ENCODE peak calls at places on chromosomes 16 and 17, in eight cellular contexts. One of them, this sample, is unnamed.

GRCh38 chr17:10295728-10296343 is 77.0 kb downstream of the MYH13 start:
- DNase-seq in spleen: no peak
- DNase-seq in glutamatergic neuron: peak
- DNase-seq in Peyer's patch: no peak
- DNase-seq in H7: peak
- DNase-seq in cardiac fibroblast: peak
- DNase-seq in COR-L47: no peak
- DNase-seq in astrocyte of the hippocampus: peak
- DNase-seq in this sample: no peak

GRCh38 chr16:89476379-89476778 is 14.0 kb downstream of the ANKRD11 start:
- DNase-seq in spleen: no peak
- DNase-seq in glutamatergic neuron: no peak
- DNase-seq in Peyer's patch: peak
- DNase-seq in H7: peak
- DNase-seq in cardiac fibroblast: no peak
- DNase-seq in COR-L47: no peak
- DNase-seq in astrocyte of the hippocampus: no peak
- DNase-seq in this sample: no peak

GRCh38 chr16:54921229-54921824 is 9.3 kb upstream of the IRX5 start:
- DNase-seq in spleen: no peak
- DNase-seq in glutamatergic neuron: no peak
- DNase-seq in Peyer's patch: no peak
- DNase-seq in H7: no peak
- DNase-seq in cardiac fibroblast: no peak
- DNase-seq in COR-L47: peak
- DNase-seq in astrocyte of the hippocampus: no peak
- DNase-seq in this sample: no peak

GRCh38 chr16:12749076-12749475 is 54.6 kb downstream of the CPPED1 start:
- DNase-seq in spleen: no peak
- DNase-seq in glutamatergic neuron: no peak
- DNase-seq in Peyer's patch: no peak
- DNase-seq in H7: no peak
- DNase-seq in cardiac fibroblast: no peak
- DNase-seq in COR-L47: no peak
- DNase-seq in astrocyte of the hippocampus: no peak
- DNase-seq in this sample: no peak

GRCh38 chr17:80999224-81000088 is 7.8 kb downstream of the CHMP6 start:
- DNase-seq in spleen: peak
- DNase-seq in glutamatergic neuron: no peak
- DNase-seq in Peyer's patch: no peak
- DNase-seq in H7: peak
- DNase-seq in cardiac fibroblast: no peak
- DNase-seq in COR-L47: no peak
- DNase-seq in astrocyte of the hippocampus: no peak
- DNase-seq in this sample: no peak

GRCh38 chr16:35746963-35747657 is 2287.7 kb downstream of the TP53TG3F start:
- DNase-seq in spleen: no peak
- DNase-seq in glutamatergic neuron: no peak
- DNase-seq in Peyer's patch: no peak
- DNase-seq in H7: peak
- DNase-seq in cardiac fibroblast: no peak
- DNase-seq in COR-L47: no peak
- DNase-seq in astrocyte of the hippocampus: no peak
- DNase-seq in this sample: no peak

GRCh38 chr16:55944377-55944802 is 69.2 kb upstream of the CES5A start:
- DNase-seq in spleen: no peak
- DNase-seq in glutamatergic neuron: peak
- DNase-seq in Peyer's patch: peak
- DNase-seq in H7: peak
- DNase-seq in cardiac fibroblast: peak
- DNase-seq in COR-L47: peak
- DNase-seq in astrocyte of the hippocampus: peak
- DNase-seq in this sample: peak

GRCh38 chr16:27264151-27264550 is 4.4 kb downstream of the NSMCE1 start:
- DNase-seq in spleen: no peak
- DNase-seq in glutamatergic neuron: no peak
- DNase-seq in Peyer's patch: no peak
- DNase-seq in H7: no peak
- DNase-seq in cardiac fibroblast: peak
- DNase-seq in COR-L47: no peak
- DNase-seq in astrocyte of the hippocampus: peak
- DNase-seq in this sample: no peak

GRCh38 chr16:11668590-11669379 is 530 bp downstream of the SNN start:
- DNase-seq in spleen: peak
- DNase-seq in glutamatergic neuron: peak
- DNase-seq in Peyer's patch: no peak
- DNase-seq in H7: peak
- DNase-seq in cardiac fibroblast: no peak
- DNase-seq in COR-L47: no peak
- DNase-seq in astrocyte of the hippocampus: peak
- DNase-seq in this sample: no peak

GRCh38 chr17:47729486-47729885 is 3.5 kb upstream of the TBX21 start:
- DNase-seq in spleen: peak
- DNase-seq in glutamatergic neuron: no peak
- DNase-seq in Peyer's patch: no peak
- DNase-seq in H7: peak
- DNase-seq in cardiac fibroblast: no peak
- DNase-seq in COR-L47: no peak
- DNase-seq in astrocyte of the hippocampus: no peak
- DNase-seq in this sample: no peak

GRCh38 chr16:19601083-19601976 is 45.8 kb downstream of the VPS35L start:
- DNase-seq in spleen: no peak
- DNase-seq in glutamatergic neuron: no peak
- DNase-seq in Peyer's patch: no peak
- DNase-seq in H7: peak
- DNase-seq in cardiac fibroblast: peak
- DNase-seq in COR-L47: peak
- DNase-seq in astrocyte of the hippocampus: peak
- DNase-seq in this sample: no peak

GRCh38 chr17:15232517-15232915 is 32.6 kb downstream of the PMP22 start:
- DNase-seq in spleen: no peak
- DNase-seq in glutamatergic neuron: no peak
- DNase-seq in Peyer's patch: no peak
- DNase-seq in H7: no peak
- DNase-seq in cardiac fibroblast: peak
- DNase-seq in COR-L47: no peak
- DNase-seq in astrocyte of the hippocampus: no peak
- DNase-seq in this sample: no peak

GRCh38 chr17:17151962-17152361 is 54.2 kb downstream of the PLD6 start:
- DNase-seq in spleen: peak
- DNase-seq in glutamatergic neuron: no peak
- DNase-seq in Peyer's patch: peak
- DNase-seq in H7: no peak
- DNase-seq in cardiac fibroblast: peak
- DNase-seq in COR-L47: no peak
- DNase-seq in astrocyte of the hippocampus: peak
- DNase-seq in this sample: peak

GRCh38 chr16:68128577-68129305 is 43.6 kb downstream of the NFATC3 start:
- DNase-seq in spleen: no peak
- DNase-seq in glutamatergic neuron: no peak
- DNase-seq in Peyer's patch: no peak
- DNase-seq in H7: no peak
- DNase-seq in cardiac fibroblast: peak
- DNase-seq in COR-L47: no peak
- DNase-seq in astrocyte of the hippocampus: peak
- DNase-seq in this sample: no peak

This sample was measured in glomerular endothelial cell.